ENCODE peak calls at places on chromosomes 16 and 17, in seven cellular contexts. T, R, Q, O, L, N and D are unnamed samples. For H3K4me1, the result is how much of the 10 kb centered on the place peaks cover.

GRCh38 chr16:22813946-22814325 is at the start of gene HS3ST2:
- DNase-seq in T (no peak), R (peak), Q (peak), O (no peak), L (peak), N (peak), D (no peak)

GRCh38 chr17:7589891-7590611 is at the start of gene SOX15:
- DNase-seq in T (no peak), R (peak), Q (no peak), O (no peak), L (peak), N (peak), D (no peak)

GRCh38 chr16:27374794-27375499 is 27.0 kb upstream of the IL21R start:
- DNase-seq in T (peak), R (peak), Q (peak), O (peak), L (peak), N (peak), D (no peak)

GRCh38 chr17:66635646-66636045 is 199.3 kb upstream of the CACNG5 start:
- DNase-seq in T (no peak), R (no peak), Q (no peak), O (no peak), L (no peak), N (no peak), D (no peak)

GRCh38 chr16:49493836-49494235 is 120.2 kb downstream of the C16orf78 start:
- DNase-seq in T (no peak), R (no peak), Q (no peak), O (peak), L (no peak), N (no peak), D (no peak)

GRCh38 chr16:79439866-79440265 is 160.7 kb downstream of the MAF start:
- DNase-seq in T (no peak), R (no peak), Q (no peak), O (no peak), L (no peak), N (no peak), D (no peak)

GRCh38 chr16:81809567-81809966 is 30.5 kb downstream of the PLCG2 start:
- DNase-seq in T (no peak), R (no peak), Q (no peak), O (no peak), L (no peak), N (no peak), D (no peak)

GRCh38 chr17:66474258-66474657 is 171.8 kb downstream of the PRKCA start:
- DNase-seq in T (no peak), R (peak), Q (no peak), O (no peak), L (no peak), N (no peak), D (no peak)

GRCh38 chr16:69796285-69797118 is 34.4 kb downstream of the WWP2 start:
- DNase-seq in T (peak), R (peak), Q (no peak), O (no peak), L (peak), N (peak), D (no peak)

GRCh38 chr17:31490019-31490383 is 98.5 kb downstream of the RAB11FIP4 start:
- DNase-seq in T (no peak), R (no peak), Q (no peak), O (no peak), L (no peak), N (no peak), D (no peak)

GRCh38 chr16:68992521-68992920 is 112.9 kb upstream of the HAS3 start:
- DNase-seq in T (peak), R (no peak), Q (no peak), O (no peak), L (no peak), N (no peak), D (no peak)

GRCh38 chr16:54886078-54886477 is 44.6 kb upstream of the IRX5 start:
- DNase-seq in T (no peak), R (no peak), Q (no peak), O (no peak), L (no peak), N (no peak), D (no peak)

GRCh38 chr17:33522623-33523022 is 229.5 kb upstream of the ASIC2 start:
- DNase-seq in T (no peak), R (peak), Q (no peak), O (no peak), L (no peak), N (no peak), D (no peak)

GRCh38 chr16:68445458-68445857 is 2.9 kb downstream of the SMPD3 start:
- DNase-seq in T (peak), R (peak), Q (no peak), O (no peak), L (no peak), N (peak), D (no peak)

GRCh38 chr17:52604105-52604504 is 445.6 kb upstream of the CA10 start:
- DNase-seq in T (no peak), R (no peak), Q (no peak), O (no peak), L (no peak), N (no peak), D (no peak)

GRCh38 chr16:89958068-89958467 is 9.5 kb downstream of the DEF8 start:
- DNase-seq in T (peak), R (peak), Q (peak), O (peak), L (no peak), N (peak), D (no peak)

GRCh38 chr16:67394271-67395104 is 1.2 kb upstream of the TPPP3 start:
- DNase-seq in T (no peak), R (peak), Q (peak), O (peak), L (no peak), N (no peak), D (no peak)

GRCh38 chr17:628089-628488 is 86.5 kb downstream of the VPS53 start:
- DNase-seq in T (no peak), R (no peak), Q (no peak), O (no peak), L (no peak), N (no peak), D (no peak)

GRCh38 chr17:78573955-78574354 is 3.2 kb downstream of the DNAH17 start:
- DNase-seq in T (no peak), R (no peak), Q (no peak), O (no peak), L (no peak), N (no peak), D (no peak)

GRCh38 chr17:32827227-32827626 is 49.7 kb downstream of the MYO1D start:
- DNase-seq in T (no peak), R (no peak), Q (no peak), O (no peak), L (no peak), N (no peak), D (no peak)

GRCh38 chr17:67223924-67224323 is 21.1 kb downstream of the HELZ start:
- DNase-seq in T (peak), R (no peak), Q (no peak), O (no peak), L (no peak), N (peak), D (no peak)

GRCh38 chr16:15482068-15482747 is 47.8 kb downstream of the BMERB1 start:
- DNase-seq in T (peak), R (no peak), Q (no peak), O (no peak), L (peak), N (peak), D (no peak)

GRCh38 chr17:8153550-8153956 is 1.3 kb upstream of the PER1 start:
- DNase-seq in T (peak), R (peak), Q (peak), O (no peak), L (no peak), N (no peak), D (no peak)

GRCh38 chr17:55743103-55743679 is 7.7 kb upstream of the PCTP start:
- DNase-seq in T (peak), R (no peak), Q (no peak), O (no peak), L (peak), N (no peak), D (no peak)

GRCh38 chr16:24497405-24497804 is 42.0 kb upstream of the RBBP6 start:
- DNase-seq in T (no peak), R (no peak), Q (no peak), O (no peak), L (no peak), N (no peak), D (no peak)

GRCh38 chr16:74140557-74140956 is 156.1 kb upstream of the PSMD7 start:
- DNase-seq in T (no peak), R (no peak), Q (no peak), O (no peak), L (no peak), N (no peak), D (no peak)

DNA sequence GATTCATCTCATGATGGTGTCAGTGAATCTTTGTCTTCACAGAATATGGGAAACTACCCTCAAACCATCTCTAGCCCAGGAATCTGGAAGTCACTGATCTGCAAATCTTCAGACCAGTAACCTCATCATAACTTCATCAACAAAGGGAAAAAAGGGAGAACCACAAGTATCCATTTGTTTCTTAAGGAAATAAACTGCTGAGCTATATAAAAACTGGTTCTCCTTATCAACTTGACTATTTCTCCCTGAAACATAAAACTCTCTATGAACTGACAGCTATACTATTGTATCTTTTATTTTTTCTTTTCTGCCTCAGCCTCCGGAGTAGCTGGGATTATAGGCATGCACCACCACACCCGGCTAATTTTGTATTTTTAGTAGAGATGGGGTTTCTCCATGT is 39.3 kb downstream of the TRIM37 start:
- DNase-seq in T (no peak), R (no peak), Q (no peak), O (no peak), L (no peak), N (no peak), D (no peak)
- H3K4me1 ChIP-seq in T (under half), R (under half), Q (under half), O (under half), L (under half), N (under half), D (under half)

DNA sequence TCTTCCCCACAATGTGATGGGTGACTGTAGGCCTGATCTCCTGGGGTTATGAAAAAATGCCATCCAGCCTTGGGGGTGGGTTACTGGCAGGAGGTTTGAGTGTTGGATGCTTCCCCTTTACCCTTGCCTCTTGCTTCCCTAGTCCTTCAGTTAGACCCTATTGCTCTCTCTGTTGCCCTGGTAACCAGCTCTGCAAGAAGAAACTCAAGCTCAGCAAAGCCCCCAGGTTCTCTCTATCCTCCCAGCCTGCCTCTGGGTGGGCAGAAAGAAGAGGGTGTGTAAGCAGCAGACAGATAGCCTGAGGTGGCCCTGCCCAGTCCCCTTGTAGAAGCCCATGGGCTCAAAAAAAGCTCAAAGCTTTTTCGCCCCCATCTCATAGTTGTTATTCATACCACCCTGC is 2.7 kb upstream of the RAPGEFL1 start:
- DNase-seq in T (no peak), R (peak), Q (no peak), O (no peak), L (no peak), N (no peak), D (no peak)
- H3K4me3 ChIP-seq in T (no peak), R (no peak), Q (no peak), O (no peak), L (no peak), N (no peak), D (no peak)

GRCh38 chr17:47729486-47729885 is 3.5 kb upstream of the TBX21 start:
- DNase-seq in T (no peak), R (no peak), Q (no peak), O (peak), L (no peak), N (no peak), D (no peak)
- H3K4me1 ChIP-seq in T (under half), R (under half), Q (under half), O (under half), L (under half), N (under half), D (under half)

GRCh38 chr17:77164483-77165030 is 23.8 kb downstream of the SEC14L1 start:
- DNase-seq in T (no peak), R (peak), Q (no peak), O (no peak), L (no peak), N (peak), D (no peak)

GRCh38 chr17:77163521-77164280 is 22.9 kb downstream of the SEC14L1 start:
- DNase-seq in T (no peak), R (no peak), Q (no peak), O (no peak), L (no peak), N (no peak), D (no peak)

GRCh38 chr17:77163001-77163400 is 22.2 kb downstream of the SEC14L1 start:
- DNase-seq in T (no peak), R (no peak), Q (no peak), O (no peak), L (no peak), N (no peak), D (no peak)

GRCh38 chr17:77167472-77168306 is 26.9 kb downstream of the SEC14L1 start:
- DNase-seq in T (no peak), R (no peak), Q (no peak), O (no peak), L (no peak), N (no peak), D (no peak)

GRCh38 chr17:77165577-77165976 is 24.8 kb downstream of the SEC14L1 start:
- DNase-seq in T (no peak), R (no peak), Q (no peak), O (no peak), L (no peak), N (no peak), D (no peak)
- H3K4me3 ChIP-seq in T (no peak), R (no peak), Q (no peak), O (no peak), L (no peak), N (no peak), D (no peak)

DNA sequence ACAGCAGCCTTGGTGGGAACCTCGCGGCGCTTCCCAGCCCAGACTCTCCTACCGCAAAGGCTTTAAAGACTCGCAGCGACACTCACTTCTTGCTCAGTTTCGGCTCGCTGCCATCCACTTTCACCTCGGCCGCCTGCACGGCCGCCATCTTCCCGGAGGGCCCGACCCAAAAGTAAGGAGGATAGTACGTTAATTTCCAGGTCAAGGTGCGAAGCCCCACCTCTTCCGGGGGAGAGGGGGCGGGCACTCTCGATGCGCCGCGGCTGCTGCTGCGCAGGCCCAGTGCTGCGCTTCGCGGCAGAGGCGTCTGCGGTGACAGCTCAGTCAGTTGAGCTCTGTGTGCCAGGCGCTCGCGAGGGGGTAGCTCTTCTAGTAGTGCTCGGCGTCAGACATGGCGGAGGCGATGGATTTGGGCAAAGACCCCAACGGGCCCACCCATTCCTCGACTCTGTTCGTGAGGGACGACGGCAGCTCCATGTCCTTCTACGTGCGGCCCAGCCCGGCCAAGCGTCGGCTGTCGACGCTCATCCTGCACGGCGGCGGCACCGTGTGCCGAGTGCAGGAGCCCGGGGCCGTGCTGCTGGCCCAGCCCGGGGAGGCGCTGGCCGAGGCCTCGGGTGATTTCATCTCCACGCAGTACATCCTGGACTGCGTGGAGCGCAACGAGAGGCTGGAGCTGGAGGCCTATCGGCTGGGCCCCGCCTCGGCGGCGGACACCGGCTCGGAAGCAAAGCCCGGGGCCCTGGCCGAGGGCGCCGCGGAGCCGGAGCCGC is at the start of the genes KARS1 and TERF2IP:
- DNase-seq in T (peak), R (peak), Q (peak), O (peak), L (peak), N (peak), D (peak)
- H3K4me1 ChIP-seq in T (under half), R (under half), Q (half or more), O (half or more), L (under half), N (under half), D (under half)

GRCh38 chr16:86625029-86625428 is 46.7 kb downstream of the FOXL1 start:
- DNase-seq in T (no peak), R (no peak), Q (no peak), O (no peak), L (peak), N (peak), D (no peak)

GRCh38 chr16:86620184-86620583 is 41.8 kb downstream of the FOXL1 start:
- DNase-seq in T (no peak), R (no peak), Q (no peak), O (no peak), L (no peak), N (no peak), D (no peak)

GRCh38 chr16:86625821-86626220 is 47.5 kb downstream of the FOXL1 start:
- DNase-seq in T (no peak), R (no peak), Q (no peak), O (no peak), L (no peak), N (no peak), D (no peak)

GRCh38 chr16:86621966-86622365 is 43.6 kb downstream of the FOXL1 start:
- DNase-seq in T (no peak), R (no peak), Q (no peak), O (no peak), L (no peak), N (no peak), D (no peak)

GRCh38 chr16:86622700-86623615 is 44.6 kb downstream of the FOXL1 start:
- DNase-seq in T (no peak), R (no peak), Q (no peak), O (no peak), L (no peak), N (no peak), D (no peak)
- H3K4me3 ChIP-seq in T (no peak), R (no peak), Q (no peak), O (no peak), L (no peak), N (no peak), D (no peak)

DNA sequence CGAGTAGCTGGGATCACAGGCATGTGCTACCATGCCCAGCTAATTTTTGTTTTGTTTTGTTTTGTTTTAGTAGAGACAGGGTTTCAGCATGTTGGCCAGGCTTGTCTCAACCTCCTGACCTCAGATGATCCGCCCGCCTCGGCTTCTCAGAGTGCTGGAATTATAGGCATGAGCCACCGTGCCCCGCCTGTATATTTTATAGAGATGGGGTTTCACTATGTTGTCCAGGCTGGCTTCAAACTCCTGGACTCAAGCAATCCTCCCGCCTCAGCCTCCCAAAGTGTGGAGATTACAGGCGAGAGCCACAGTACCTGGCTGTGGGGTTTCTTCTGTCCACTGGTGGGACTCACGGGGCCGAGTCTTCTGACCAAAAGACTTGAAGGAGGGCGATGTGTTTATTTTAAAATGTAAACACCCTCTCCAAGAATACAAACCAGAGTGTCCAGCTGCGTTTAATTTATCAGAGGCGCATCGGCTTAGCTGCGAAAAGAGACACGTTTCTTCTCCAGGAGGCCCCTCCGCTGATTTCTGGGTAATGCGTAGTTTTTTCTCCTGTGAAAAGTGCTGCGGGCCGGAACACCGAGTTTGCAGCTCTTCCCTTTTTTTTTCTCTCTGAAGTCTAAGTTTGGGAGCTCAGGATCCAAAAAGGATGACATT is 86.9 kb upstream of the CIBAR2 start:
- DNase-seq in T (no peak), R (no peak), Q (no peak), O (no peak), L (no peak), N (no peak), D (no peak)
- H3K4me1 ChIP-seq in T (under half), R (under half), Q (half or more), O (under half), L (under half), N (half or more), D (under half)